ENCODE peak calls at places on chromosomes 3 and 15, in five cellular contexts. One of them, this sample, is unnamed. For H3K27me3, the result is how much of the 10 kb centered on the place peaks cover.

GRCh38 chr3:136545664-136546266 is 206.4 kb downstream of the STAG1 start:
- DNase-seq in ovary: no peak
- DNase-seq in NT2/D1: no peak
- DNase-seq in pancreas: no peak
- DNase-seq in tibial nerve: no peak
- DNase-seq in this sample: no peak

GRCh38 chr3:150770662-150771061 is 7.7 kb upstream of the SIAH2 start:
- DNase-seq in ovary: no peak
- DNase-seq in pancreas: no peak
- DNase-seq in NT2/D1: no peak
- DNase-seq in tibial nerve: no peak
- DNase-seq in this sample: no peak

GRCh38 chr15:40829155-40829554 is 647 bp upstream of the PPP1R14D start:
- DNase-seq in NT2/D1: no peak
- DNase-seq in ovary: no peak
- DNase-seq in pancreas: no peak
- DNase-seq in tibial nerve: no peak
- DNase-seq in this sample: no peak

GRCh38 chr3:168693870-168694269 is 598.1 kb upstream of the GOLIM4 start:
- DNase-seq in tibial nerve: no peak
- DNase-seq in NT2/D1: no peak
- DNase-seq in pancreas: no peak
- DNase-seq in ovary: no peak
- DNase-seq in this sample: no peak

GRCh38 chr3:133283958-133284807 is 115.7 kb upstream of the BFSP2 start:
- DNase-seq in ovary: no peak
- DNase-seq in NT2/D1: peak
- DNase-seq in tibial nerve: no peak
- DNase-seq in pancreas: no peak
- DNase-seq in this sample: no peak

GRCh38 chr3:57575966-57576610 is 20.0 kb downstream of the PDE12 start:
- DNase-seq in pancreas: no peak
- DNase-seq in tibial nerve: no peak
- DNase-seq in ovary: no peak
- DNase-seq in NT2/D1: no peak
- DNase-seq in this sample: no peak

GRCh38 chr15:25710184-25710583 is 152.9 kb downstream of the ATP10A start:
- DNase-seq in pancreas: peak
- DNase-seq in NT2/D1: peak
- DNase-seq in ovary: no peak
- DNase-seq in tibial nerve: no peak
- DNase-seq in this sample: peak

GRCh38 chr3:19487386-19487785 is 339.1 kb downstream of the KCNH8 start:
- DNase-seq in tibial nerve: no peak
- DNase-seq in ovary: no peak
- DNase-seq in NT2/D1: no peak
- DNase-seq in pancreas: no peak
- DNase-seq in this sample: no peak

GRCh38 chr15:58520936-58521292 is 89.1 kb downstream of the LIPC start:
- DNase-seq in pancreas: no peak
- DNase-seq in tibial nerve: no peak
- DNase-seq in NT2/D1: no peak
- DNase-seq in ovary: no peak
- DNase-seq in this sample: no peak

GRCh38 chr15:64009798-64010241 is 36.5 kb downstream of the DAPK2 start:
- DNase-seq in pancreas: no peak
- DNase-seq in ovary: no peak
- DNase-seq in NT2/D1: no peak
- DNase-seq in tibial nerve: no peak
- DNase-seq in this sample: no peak

GRCh38 chr3:35521196-35521595 is 118.1 kb upstream of the ARPP21 start:
- DNase-seq in ovary: no peak
- DNase-seq in NT2/D1: no peak
- DNase-seq in tibial nerve: no peak
- DNase-seq in pancreas: no peak
- DNase-seq in this sample: no peak

GRCh38 chr3:52046186-52046913 is 10.0 kb downstream of the DUSP7 start:
- DNase-seq in pancreas: no peak
- DNase-seq in NT2/D1: no peak
- DNase-seq in tibial nerve: no peak
- DNase-seq in ovary: no peak
- DNase-seq in this sample: peak

GRCh38 chr3:169836058-169836941 is 23.6 kb upstream of the LRRC34 start:
- DNase-seq in ovary: no peak
- DNase-seq in pancreas: no peak
- DNase-seq in tibial nerve: no peak
- DNase-seq in NT2/D1: peak
- DNase-seq in this sample: no peak

GRCh38 chr3:181723064-181723463 is 11.3 kb downstream of the SOX2 start:
- DNase-seq in tibial nerve: no peak
- DNase-seq in NT2/D1: no peak
- DNase-seq in pancreas: no peak
- DNase-seq in ovary: no peak
- DNase-seq in this sample: no peak

GRCh38 chr15:75168374-75168773 is 33.3 kb upstream of the C15orf39 start:
- DNase-seq in tibial nerve: no peak
- DNase-seq in pancreas: no peak
- DNase-seq in ovary: no peak
- DNase-seq in NT2/D1: no peak
- DNase-seq in this sample: no peak

GRCh38 chr15:62307551-62307950 is 142.5 kb upstream of the C2CD4B start:
- DNase-seq in tibial nerve: no peak
- DNase-seq in ovary: no peak
- DNase-seq in NT2/D1: no peak
- DNase-seq in pancreas: no peak
- DNase-seq in this sample: no peak

GRCh38 chr3:123655400-123655799 is 70.5 kb upstream of the HACD2 start:
- DNase-seq in pancreas: no peak
- DNase-seq in NT2/D1: no peak
- DNase-seq in tibial nerve: no peak
- DNase-seq in ovary: no peak
- DNase-seq in this sample: no peak

GRCh38 chr3:9951126-9951525 is 1.1 kb downstream of the PRRT3 start:
- DNase-seq in NT2/D1: no peak
- DNase-seq in pancreas: no peak
- DNase-seq in tibial nerve: no peak
- DNase-seq in ovary: no peak
- DNase-seq in this sample: no peak

GRCh38 chr3:60772584-60772983 is 478.7 kb downstream of the FHIT start:
- DNase-seq in tibial nerve: no peak
- DNase-seq in NT2/D1: peak
- DNase-seq in pancreas: no peak
- DNase-seq in ovary: no peak
- DNase-seq in this sample: no peak

GRCh38 chr3:147661916-147662315 is 252.8 kb downstream of the ZIC1 start:
- DNase-seq in ovary: no peak
- DNase-seq in pancreas: no peak
- DNase-seq in NT2/D1: no peak
- DNase-seq in tibial nerve: no peak
- DNase-seq in this sample: no peak

GRCh38 chr3:134326760-134327593 is 47.3 kb downstream of the AMOTL2 start:
- DNase-seq in ovary: no peak
- DNase-seq in tibial nerve: peak
- DNase-seq in pancreas: no peak
- DNase-seq in NT2/D1: peak
- DNase-seq in this sample: no peak

GRCh38 chr15:40925495-40925862 is 3.7 kb upstream of the DLL4 start:
- DNase-seq in tibial nerve: no peak
- DNase-seq in pancreas: no peak
- DNase-seq in NT2/D1: no peak
- DNase-seq in ovary: no peak
- DNase-seq in this sample: no peak

GRCh38 chr3:40181182-40181581 is 128.3 kb upstream of the EIF1B start:
- DNase-seq in pancreas: no peak
- DNase-seq in NT2/D1: no peak
- DNase-seq in ovary: no peak
- DNase-seq in tibial nerve: no peak
- DNase-seq in this sample: no peak

GRCh38 chr3:158404319-158404718 is 166.7 kb upstream of the MLF1 start:
- DNase-seq in tibial nerve: no peak
- DNase-seq in ovary: no peak
- DNase-seq in NT2/D1: no peak
- DNase-seq in pancreas: no peak
- DNase-seq in this sample: no peak

GRCh38 chr3:158407844-158408517 is 163.0 kb upstream of the MLF1 start:
- DNase-seq in ovary: no peak
- DNase-seq in tibial nerve: no peak
- DNase-seq in pancreas: no peak
- DNase-seq in NT2/D1: no peak
- DNase-seq in this sample: no peak

GRCh38 chr3:158405507-158405906 is 165.5 kb upstream of the MLF1 start:
- DNase-seq in ovary: no peak
- DNase-seq in pancreas: no peak
- DNase-seq in tibial nerve: no peak
- DNase-seq in NT2/D1: no peak
- DNase-seq in this sample: no peak

GRCh38 chr3:158403013-158403412 is 168.0 kb upstream of the MLF1 start:
- DNase-seq in tibial nerve: no peak
- DNase-seq in NT2/D1: no peak
- DNase-seq in pancreas: no peak
- DNase-seq in ovary: no peak
- DNase-seq in this sample: no peak

DNA sequence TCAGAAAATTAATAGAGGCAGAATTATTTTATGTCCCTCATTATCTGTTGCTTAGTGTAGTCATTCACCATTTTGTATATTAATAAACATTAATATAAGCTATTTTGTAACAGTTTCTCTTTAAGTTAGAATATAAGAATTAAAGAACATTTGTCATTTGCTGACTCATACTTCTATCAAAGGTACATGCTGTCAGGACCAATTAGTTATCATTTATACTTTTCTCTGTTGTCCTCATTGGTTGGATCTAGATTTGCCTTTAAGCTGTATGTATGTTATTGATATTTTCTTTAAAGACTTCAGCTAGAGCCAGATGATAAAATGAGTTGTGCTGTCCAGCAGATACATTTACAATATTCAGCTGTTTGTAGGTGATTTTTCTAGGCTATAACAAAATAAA is 168.4 kb upstream of the MLF1 start:
- DNase-seq in pancreas: no peak
- DNase-seq in NT2/D1: no peak
- DNase-seq in ovary: no peak
- DNase-seq in tibial nerve: no peak
- DNase-seq in this sample: no peak
- H3K4me3 ChIP-seq in pancreas: no peak
- H3K4me3 ChIP-seq in NT2/D1: no peak
- H3K4me3 ChIP-seq in ovary: no peak
- H3K4me3 ChIP-seq in tibial nerve: no peak
- H3K4me3 ChIP-seq in this sample: no peak

GRCh38 chr3:141126661-141127343 is 75.7 kb downstream of the SPSB4 start:
- DNase-seq in pancreas: no peak
- DNase-seq in ovary: peak
- DNase-seq in tibial nerve: no peak
- DNase-seq in NT2/D1: no peak
- DNase-seq in this sample: no peak

GRCh38 chr3:141127344-141128125 is 76.4 kb downstream of the SPSB4 start:
- DNase-seq in tibial nerve: no peak
- DNase-seq in pancreas: peak
- DNase-seq in NT2/D1: no peak
- DNase-seq in ovary: peak
- DNase-seq in this sample: no peak

GRCh38 chr3:141125351-141125750 is 74.2 kb downstream of the SPSB4 start:
- DNase-seq in ovary: no peak
- DNase-seq in pancreas: no peak
- DNase-seq in tibial nerve: no peak
- DNase-seq in NT2/D1: no peak
- DNase-seq in this sample: no peak

GRCh38 chr3:141129049-141130038 is 78.2 kb downstream of the SPSB4 start:
- DNase-seq in NT2/D1: no peak
- DNase-seq in tibial nerve: no peak
- DNase-seq in pancreas: no peak
- DNase-seq in ovary: peak
- DNase-seq in this sample: no peak

DNA sequence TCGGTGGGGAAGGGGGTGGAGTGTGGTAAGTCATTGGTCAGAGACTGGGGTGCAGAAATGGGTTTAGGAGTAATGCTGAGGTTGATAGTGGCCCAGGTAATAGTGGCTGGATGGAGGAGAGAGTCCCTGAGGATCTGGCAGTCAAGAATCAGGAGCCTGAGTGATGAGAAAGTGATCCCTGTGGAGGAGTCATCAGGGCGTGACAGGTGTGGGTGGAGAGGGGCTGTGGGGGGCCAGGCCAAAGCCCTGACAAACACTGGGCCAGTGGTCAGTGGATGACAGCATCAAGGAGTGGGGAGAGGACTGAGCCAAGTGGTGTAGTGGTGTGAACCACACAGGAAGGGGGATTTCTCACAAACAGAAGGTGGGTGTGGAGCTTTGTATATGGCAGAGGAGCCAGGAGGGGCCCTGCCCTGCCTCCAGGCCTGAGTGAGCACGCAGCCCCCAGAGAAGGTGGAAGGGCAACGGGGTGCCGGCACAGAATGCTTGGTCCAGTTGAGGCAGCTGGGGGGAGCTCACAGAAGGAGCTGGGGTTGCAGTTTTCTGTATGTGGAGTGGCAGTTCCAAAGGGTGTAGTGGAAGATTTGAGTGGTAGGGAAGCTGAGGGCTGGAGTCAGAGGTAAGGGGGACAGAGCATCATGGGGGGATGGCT is 77.1 kb downstream of the SPSB4 start:
- DNase-seq in tibial nerve: no peak
- DNase-seq in NT2/D1: no peak
- DNase-seq in pancreas: no peak
- DNase-seq in ovary: peak
- DNase-seq in this sample: no peak
- H3K27me3 ChIP-seq in tibial nerve: under half
- H3K27me3 ChIP-seq in NT2/D1: under half
- H3K27me3 ChIP-seq in pancreas: under half
- H3K27me3 ChIP-seq in ovary: under half
- H3K27me3 ChIP-seq in this sample: under half

GRCh38 chr3:69250014-69250413 is 127.6 kb upstream of the LMOD3 start:
- DNase-seq in NT2/D1: peak
- DNase-seq in tibial nerve: no peak
- DNase-seq in ovary: no peak
- DNase-seq in pancreas: peak
- DNase-seq in this sample: no peak
- H3K4me3 ChIP-seq in NT2/D1: peak
- H3K4me3 ChIP-seq in tibial nerve: peak
- H3K4me3 ChIP-seq in ovary: peak
- H3K4me3 ChIP-seq in pancreas: peak
- H3K4me3 ChIP-seq in this sample: peak

GRCh38 chr3:30659270-30660127 is 53.1 kb downstream of the TGFBR2 start:
- DNase-seq in NT2/D1: peak
- DNase-seq in pancreas: no peak
- DNase-seq in tibial nerve: no peak
- DNase-seq in ovary: no peak
- DNase-seq in this sample: no peak

GRCh38 chr3:30656624-30657141 is 50.3 kb downstream of the TGFBR2 start:
- DNase-seq in ovary: no peak
- DNase-seq in NT2/D1: no peak
- DNase-seq in pancreas: no peak
- DNase-seq in tibial nerve: no peak
- DNase-seq in this sample: no peak

GRCh38 chr3:30660128-30660525 is 53.7 kb downstream of the TGFBR2 start:
- DNase-seq in tibial nerve: no peak
- DNase-seq in pancreas: no peak
- DNase-seq in ovary: no peak
- DNase-seq in NT2/D1: no peak
- DNase-seq in this sample: no peak

GRCh38 chr3:30658328-30659052 is 52.1 kb downstream of the TGFBR2 start:
- DNase-seq in pancreas: no peak
- DNase-seq in ovary: no peak
- DNase-seq in tibial nerve: no peak
- DNase-seq in NT2/D1: no peak
- DNase-seq in this sample: no peak

GRCh38 chr3:30657914-30658313 is 51.5 kb downstream of the TGFBR2 start:
- DNase-seq in ovary: no peak
- DNase-seq in pancreas: no peak
- DNase-seq in tibial nerve: no peak
- DNase-seq in NT2/D1: no peak
- DNase-seq in this sample: no peak
- H3K27me3 ChIP-seq in ovary: under half
- H3K27me3 ChIP-seq in pancreas: under half
- H3K27me3 ChIP-seq in tibial nerve: under half
- H3K27me3 ChIP-seq in NT2/D1: under half
- H3K27me3 ChIP-seq in this sample: under half